ENCODE peak calls at places on chromosomes 6 and 20, in five cellular contexts. R is hepatic stellate cell, J is fibroblast of the conjunctiva, N is GM03348, M is AG09319. Y is an unnamed sample.

GRCh38 chr6:29633532-29633901 is 534 bp upstream of the GABBR1 start:
- DNase-seq in N (no peak), R (no peak), M (no peak), J (no peak), Y (no peak)

GRCh38 chr6:89034586-89035251 is 45.8 kb upstream of the PNRC1 start:
- DNase-seq in M (no peak), J (peak), R (no peak), N (peak), Y (peak)

GRCh38 chr6:158808918-158809678 is 10.1 kb downstream of the EZR start:
- DNase-seq in N (no peak), R (no peak), M (no peak), J (no peak), Y (no peak)

GRCh38 chr20:36881888-36882287 is 6.0 kb downstream of the TLDC2 start:
- DNase-seq in R (no peak), N (no peak), J (no peak), M (no peak), Y (no peak)

GRCh38 chr20:33183292-33183691 is 15.3 kb downstream of the BPIFA2 start:
- DNase-seq in N (no peak), R (no peak), M (no peak), J (no peak), Y (no peak)

GRCh38 chr6:160188773-160189172 is 67.2 kb downstream of the SLC22A1 start:
- DNase-seq in N (no peak), J (no peak), M (no peak), R (no peak), Y (peak)

GRCh38 chr6:166567107-166567506 is 19.4 kb downstream of the RAMACL start:
- DNase-seq in N (peak), J (peak), M (peak), R (peak), Y (peak)

GRCh38 chr6:26020291-26020982 is 57.8 kb downstream of the TRIM38 start:
- DNase-seq in J (peak), M (peak), N (peak), R (peak), Y (peak)